ENCODE peak calls at places on chromosomes 2 and 18, in eight cellular contexts. K is small intestine; Z is body of pancreas; T is cardiac muscle cell; L is stomach; R is ovary; B is transverse colon; Y is naive thymus-derived CD4-positive, alpha-beta T cell. O is an unnamed sample.
A peak's percentile ranks its signal among the peaks of the same experiment; 100 is the strongest.

GRCh38 chr2:121089005-121089510 is 195.9 kb downstream of the TFCP2L1 start:
- DNase-seq in K (no peak), Z (no peak), T (no peak), L (no peak), R (no peak), B (no peak), Y (no peak), O (no peak)

GRCh38 chr18:911025-911424 is 6.4 kb downstream of the ADCYAP1 start:
- DNase-seq in K (no peak), Z (no peak), T (no peak), L (no peak), R (no peak), B (no peak), Y (no peak), O (no peak)

GRCh38 chr2:126720031-126720368 is 64.0 kb downstream of the GYPC start:
- DNase-seq in K (no peak), Z (no peak), T (no peak), L (no peak), R (no peak), B (no peak), Y (no peak), O (no peak)

GRCh38 chr2:88161446-88161845 is 8.7 kb upstream of the THNSL2 start:
- DNase-seq in K (no peak), Z (no peak), T (no peak), L (no peak), R (no peak), B (no peak), Y (no peak), O (no peak)

GRCh38 chr2:219398721-219399333 is 11.1 kb upstream of the DNPEP start:
- DNase-seq in K (peak; percentile 88), Z (peak; percentile 58), T (no peak), L (no peak), R (no peak), B (peak; percentile 53), Y (no peak), O (no peak)

GRCh38 chr18:76412818-76413565 is 82.0 kb downstream of the ZNF516 start:
- DNase-seq in K (no peak), Z (no peak), T (no peak), L (no peak), R (no peak), B (peak; percentile 6), Y (no peak), O (no peak)

GRCh38 chr2:181991171-181991885 is 5.7 kb downstream of the PPP1R1C start:
- DNase-seq in K (peak; percentile 34), Z (no peak), T (no peak), L (no peak), R (no peak), B (no peak), Y (no peak), O (no peak)

GRCh38 chr18:35267161-35267651 is 22.8 kb downstream of the ZSCAN30 start:
- DNase-seq in K (peak; percentile 60), Z (peak; percentile 81), T (no peak), L (peak; percentile 80), R (peak; percentile 89), B (peak; percentile 80), Y (peak; percentile 37), O (peak; percentile 88)

GRCh38 chr2:135792401-135793152 is 44.4 kb downstream of the LCT start:
- DNase-seq in K (peak; percentile 9), Z (peak; percentile 57), T (no peak), L (no peak), R (no peak), B (no peak), Y (no peak), O (no peak)

GRCh38 chr2:73448856-73449255 is 63.2 kb downstream of the ALMS1 start:
- DNase-seq in K (no peak), Z (no peak), T (no peak), L (no peak), R (no peak), B (no peak), Y (no peak), O (no peak)

GRCh38 chr2:151091583-151091982 is 170.1 kb downstream of the RBM43 start:
- DNase-seq in K (no peak), Z (no peak), T (no peak), L (no peak), R (no peak), B (no peak), Y (no peak), O (no peak)

GRCh38 chr2:43222472-43223146 is 3.8 kb downstream of the ZFP36L2 start:
- DNase-seq in K (peak; percentile 37), Z (no peak), T (no peak), L (no peak), R (no peak), B (no peak), Y (no peak), O (no peak)

GRCh38 chr2:43224571-43225092 is 1.8 kb downstream of the ZFP36L2 start:
- DNase-seq in K (no peak), Z (peak; percentile 43), T (peak; percentile 47), L (no peak), R (peak; percentile 66), B (no peak), Y (peak; percentile 62), O (no peak)

GRCh38 chr2:43225093-43225787 is 1.2 kb downstream of the ZFP36L2 start:
- DNase-seq in K (peak; percentile 46), Z (peak; percentile 67), T (peak; percentile 45), L (peak; percentile 67), R (peak; percentile 75), B (peak; percentile 65), Y (peak; percentile 58), O (peak; percentile 75)

GRCh38 chr2:43223412-43224040 is 2.9 kb downstream of the ZFP36L2 start:
- DNase-seq in K (peak; percentile 43), Z (no peak), T (no peak), L (no peak), R (no peak), B (no peak), Y (no peak), O (no peak)

DNA sequence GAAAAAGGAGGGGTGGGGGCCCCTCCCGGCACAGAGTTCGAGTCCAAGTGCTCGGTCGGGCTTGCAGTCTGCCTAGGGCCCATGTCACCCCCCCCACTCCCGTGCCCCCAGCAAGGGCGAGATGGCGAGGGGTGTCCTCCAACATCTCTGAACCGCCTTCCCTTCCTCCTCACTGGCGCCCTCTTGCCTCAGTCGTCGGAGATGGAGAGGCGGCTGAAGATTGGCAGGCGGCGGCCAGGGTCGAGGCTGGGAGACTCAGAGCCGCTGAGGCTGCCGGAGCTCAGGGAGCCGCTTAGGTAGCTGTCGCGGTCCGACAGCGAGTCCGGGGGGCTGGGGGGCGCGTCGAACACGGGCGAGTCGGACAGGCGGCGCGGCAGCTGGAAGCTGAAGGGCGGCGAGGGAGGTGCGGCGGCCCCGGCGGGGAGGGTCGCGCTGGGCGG is 2.3 kb downstream of the ZFP36L2 start:
- DNase-seq in K (peak; percentile 78), Z (peak; percentile 69), T (peak; percentile 81), L (peak; percentile 69), R (peak; percentile 76), B (peak; percentile 77), Y (no peak), O (no peak)
- H3K27ac ChIP-seq in K (peak overlapping the region; percentile 100), Z (peak overlapping the region; percentile 97), T (peak overlapping the region; percentile 94), L (peak overlapping the region; percentile 98), R (peak overlapping the region; percentile 90), B (peak overlapping the region; percentile 98), Y (peak overlapping the region; percentile 97), O (peak overlapping the region; percentile 98)

GRCh38 chr2:152355411-152355831 is 20.4 kb downstream of the FMNL2 start:
- DNase-seq in K (no peak), Z (no peak), T (no peak), L (no peak), R (no peak), B (no peak), Y (no peak), O (no peak)
- H3K4me3 ChIP-seq in K (no peak overlapping the region), Z (no peak overlapping the region), T (no peak overlapping the region), L (no peak overlapping the region), R (no peak overlapping the region), B (no peak overlapping the region), Y (no peak overlapping the region), O (no peak overlapping the region)

DNA sequence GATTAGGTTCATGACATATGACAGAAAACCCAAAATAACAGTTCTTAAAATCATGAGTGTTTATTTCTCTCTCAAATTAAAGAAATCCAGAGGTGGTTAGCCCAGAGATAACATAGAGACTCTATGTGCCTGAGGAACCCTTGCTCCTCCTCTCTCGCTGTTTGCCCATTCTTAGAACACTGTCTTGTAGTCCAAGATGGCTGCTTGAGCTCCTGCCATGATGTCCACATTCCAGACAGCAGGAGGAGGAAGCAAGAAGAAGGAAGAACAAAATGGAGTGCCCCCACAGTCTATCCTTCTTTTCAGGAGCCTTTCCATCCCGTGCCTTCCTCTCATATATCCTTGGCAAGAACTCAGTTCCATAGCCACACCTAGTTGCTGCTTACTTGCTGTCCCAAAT is 13.9 kb upstream of the ST8SIA5 start:
- DNase-seq in K (no peak), Z (no peak), T (no peak), L (no peak), R (no peak), B (no peak), Y (no peak), O (no peak)
- H3K27ac ChIP-seq in K (no peak overlapping the region), Z (no peak overlapping the region), T (no peak overlapping the region), L (no peak overlapping the region), R (no peak overlapping the region), B (no peak overlapping the region), Y (no peak overlapping the region), O (no peak overlapping the region)

DNA sequence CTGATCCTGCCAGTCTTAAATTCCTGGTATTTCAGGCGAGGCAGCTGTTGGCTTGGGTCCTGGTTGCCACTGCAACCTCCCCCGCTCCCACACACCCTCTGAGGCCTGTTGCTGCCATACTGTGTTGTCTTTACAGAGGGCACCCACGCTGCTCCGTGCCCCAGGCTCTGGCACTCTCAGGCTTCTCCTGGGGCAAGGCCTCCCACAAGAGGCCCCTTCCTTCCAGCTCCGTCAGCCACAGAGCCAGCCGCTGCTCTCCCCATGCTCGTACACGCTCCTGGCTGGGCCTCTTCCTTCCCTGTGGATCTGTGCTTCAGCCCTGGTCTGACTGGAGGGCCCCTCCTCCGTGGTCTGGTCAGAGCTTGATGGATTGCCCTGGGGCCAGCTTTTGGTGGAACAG is 8.6 kb downstream of the CABLES1 start:
- DNase-seq in K (no peak), Z (no peak), T (peak; percentile 47), L (no peak), R (no peak), B (no peak), Y (no peak), O (no peak)
- H3K4me3 ChIP-seq in K (no peak overlapping the region), Z (no peak overlapping the region), T (no peak overlapping the region), L (no peak overlapping the region), R (no peak overlapping the region), B (no peak overlapping the region), Y (no peak overlapping the region), O (no peak overlapping the region)

O was measured in ascending aorta.